ENCODE peak calls at places on chromosomes 7 and 10, in five cellular contexts. V, I, N, S and Q are unnamed samples.

GRCh38 chr10:120942806-120943413 is 91.7 kb downstream of the WDR11 start:
- DNase-seq in N (peak; percentile 57), I (peak; percentile 68), S (peak; percentile 86), V (peak; percentile 78), Q (peak; percentile 79)

GRCh38 chr7:102953421-102953820 is 40.6 kb downstream of the LRRC17 start:
- DNase-seq in V (no peak), I (no peak), S (no peak), N (no peak), Q (no peak)

GRCh38 chr10:116418394-116418793 is 9.3 kb upstream of the PNLIPRP3 start:
- DNase-seq in V (no peak), N (no peak), S (no peak), I (no peak), Q (no peak)

GRCh38 chr10:101001225-101002035 is 1.8 kb downstream of the LZTS2 start:
- DNase-seq in N (peak; percentile 95), S (peak; percentile 97), V (no peak), I (no peak), Q (no peak)

GRCh38 chr7:12851841-12852240 is 164.4 kb downstream of the ARL4A start:
- DNase-seq in N (no peak), I (no peak), V (peak; percentile 19), S (no peak), Q (no peak)

GRCh38 chr7:143381427-143382125 is 431 bp downstream of the ZYX start:
- DNase-seq in V (peak; percentile 50), N (peak; percentile 79), S (peak; percentile 89), I (no peak), Q (peak; percentile 54)

GRCh38 chr10:33376976-33377657 is 42.6 kb upstream of the NRP1 start:
- DNase-seq in I (no peak), S (no peak), N (peak; percentile 85), V (peak; percentile 5), Q (peak; percentile 57)

GRCh38 chr7:17233643-17234397 is 64.6 kb upstream of the AHR start:
- DNase-seq in V (no peak), I (no peak), S (no peak), N (no peak), Q (no peak)

GRCh38 chr7:117072620-117073118 is 119.4 kb downstream of the ST7 start:
- DNase-seq in S (peak; percentile 85), V (no peak), I (no peak), N (peak; percentile 71), Q (no peak)

GRCh38 chr10:76950354-76950753 is 687.3 kb downstream of the KCNMA1 start:
- DNase-seq in N (peak; percentile 4), V (no peak), S (no peak), I (no peak), Q (no peak)

GRCh38 chr10:24873281-24873683 is 79.1 kb downstream of the PRTFDC1 start:
- DNase-seq in S (peak; percentile 65), I (no peak), N (peak; percentile 95), V (peak; percentile 38), Q (peak; percentile 88)

GRCh38 chr10:110411047-110411410 is 86.7 kb upstream of the DUSP5 start:
- DNase-seq in N (peak; percentile 75), I (no peak), V (peak; percentile 67), S (no peak), Q (peak; percentile 69)

GRCh38 chr7:151384776-151385625 is 24.8 kb downstream of the WDR86 start:
- DNase-seq in S (no peak), N (no peak), V (no peak), I (no peak), Q (no peak)

GRCh38 chr7:124536156-124536762 is 229.3 kb downstream of the GPR37 start:
- DNase-seq in N (peak; percentile 59), I (no peak), V (no peak), S (no peak), Q (no peak)

GRCh38 chr7:13778967-13779366 is 210.5 kb downstream of the ETV1 start:
- DNase-seq in I (no peak), S (no peak), N (peak; percentile 35), V (no peak), Q (peak; percentile 59)

GRCh38 chr7:73827568-73828106 is 3.2 kb upstream of the CLDN4 start:
- DNase-seq in V (peak; percentile 69), S (no peak), I (no peak), N (no peak), Q (no peak)
- H3K27ac ChIP-seq in V (peak overlapping the region; percentile 86), S (no peak overlapping the region), I (no peak overlapping the region), N (no peak overlapping the region), Q (peak overlapping the region; percentile 83)

DNA sequence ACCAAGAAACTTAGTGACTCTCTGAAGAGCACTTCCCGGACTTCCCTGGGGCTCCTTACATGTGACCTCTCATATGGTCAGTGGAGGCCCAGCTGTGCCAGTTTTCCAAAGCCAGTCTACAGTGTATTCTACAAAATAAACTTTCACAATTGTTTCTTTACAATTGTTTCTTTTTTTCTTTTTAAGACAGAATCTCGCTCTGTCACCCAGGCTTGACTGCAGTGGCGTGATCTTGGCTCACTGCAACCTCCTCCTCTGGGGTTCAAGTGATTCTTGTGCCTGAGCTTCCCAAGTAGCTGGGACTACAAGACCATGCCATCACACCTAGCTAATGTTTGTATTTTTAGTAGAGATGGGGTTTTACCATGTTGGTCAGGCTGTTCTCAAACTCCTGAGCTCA is 25.9 kb downstream of the CYP17A1 start:
- DNase-seq in S (no peak), N (no peak), V (no peak), I (no peak), Q (no peak)
- H3K27ac ChIP-seq in S (no peak overlapping the region), N (no peak overlapping the region), V (no peak overlapping the region), I (peak overlapping the region; percentile 74), Q (no peak overlapping the region)

GRCh38 chr7:129832701-129833227 is 120.0 kb downstream of the UBE2H start:
- DNase-seq in V (no peak), N (no peak), I (no peak), S (no peak), Q (no peak)

GRCh38 chr7:129832282-129832681 is 120.5 kb downstream of the UBE2H start:
- DNase-seq in S (no peak), I (no peak), V (no peak), N (no peak), Q (no peak)

GRCh38 chr7:129831424-129832058 is 121.2 kb downstream of the UBE2H start:
- DNase-seq in V (peak; percentile 83), N (peak; percentile 95), I (no peak), S (peak; percentile 84), Q (peak; percentile 75)

GRCh38 chr7:129829677-129830631 is 122.8 kb downstream of the UBE2H start:
- DNase-seq in S (peak; percentile 76), I (peak; percentile 83), N (peak; percentile 81), V (peak; percentile 83), Q (peak; percentile 41)

DNA sequence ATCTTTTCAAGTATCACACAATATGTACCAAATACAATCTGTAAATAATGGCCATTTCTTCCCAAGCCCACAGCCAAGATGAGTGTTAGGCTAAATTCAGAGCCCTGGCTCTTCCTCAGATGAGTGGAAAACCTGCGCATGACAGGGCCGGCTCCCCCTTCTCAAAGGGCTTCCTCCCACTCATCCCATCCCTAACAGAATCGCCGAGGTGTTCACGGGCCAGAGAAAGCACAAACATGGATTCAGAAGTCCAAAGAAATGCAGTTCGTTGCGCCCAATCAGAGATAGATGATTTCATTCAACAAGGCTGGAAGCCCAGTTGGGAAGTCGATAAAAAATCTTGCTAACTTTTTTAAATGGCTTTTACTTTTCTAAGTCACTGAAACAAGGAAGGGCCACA is 121.8 kb downstream of the UBE2H start:
- DNase-seq in I (no peak), N (no peak), V (no peak), S (no peak), Q (no peak)
- H3K27ac ChIP-seq in I (no peak overlapping the region), N (peak overlapping the region; percentile 75), V (peak overlapping the region; percentile 88), S (peak overlapping the region; percentile 80), Q (peak overlapping the region; percentile 85)

DNA sequence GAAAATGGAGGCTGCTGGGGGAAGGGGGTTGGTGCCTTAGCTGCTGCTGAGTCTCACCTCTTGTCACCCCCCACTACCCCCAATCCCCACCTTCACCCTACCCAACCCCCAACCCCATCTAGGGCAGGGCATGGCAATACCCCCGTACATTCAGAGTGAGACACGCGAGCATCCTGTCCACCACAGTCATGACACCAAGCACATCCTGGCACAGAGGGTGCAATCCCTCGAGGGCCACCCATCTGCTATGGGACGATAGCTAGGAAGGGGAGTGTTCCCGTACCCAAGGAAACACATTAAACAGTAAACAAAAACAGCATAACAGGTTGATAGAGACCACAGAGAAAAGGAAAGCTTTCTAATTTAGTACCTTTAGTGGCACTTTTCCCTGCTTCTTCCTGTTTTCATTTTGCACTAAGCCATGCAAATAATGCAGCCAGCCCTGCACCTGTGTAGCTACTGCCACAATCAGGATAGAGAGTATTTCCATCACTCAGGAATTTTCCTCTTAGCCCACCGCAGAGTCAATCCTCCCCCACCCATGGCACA is 2.3 kb upstream of the SMKR1 start:
- DNase-seq in I (peak; percentile 19), V (no peak), S (no peak), N (no peak), Q (no peak)
- H3K27ac ChIP-seq in I (no peak overlapping the region), V (no peak overlapping the region), S (no peak overlapping the region), N (no peak overlapping the region), Q (no peak overlapping the region)

GRCh38 chr10:74743401-74743800 is 83.0 kb upstream of the KAT6B start:
- DNase-seq in S (no peak), I (no peak), V (no peak), N (no peak), Q (no peak)

GRCh38 chr10:74738543-74738942 is 87.9 kb upstream of the KAT6B start:
- DNase-seq in V (no peak), N (no peak), S (no peak), I (peak; percentile 25), Q (no peak)

GRCh38 chr10:74738052-74738451 is 88.3 kb upstream of the KAT6B start:
- DNase-seq in V (no peak), S (no peak), N (peak; percentile 3), I (peak; percentile 54), Q (no peak)

GRCh38 chr10:74736029-74736428 is 90.4 kb upstream of the KAT6B start:
- DNase-seq in S (no peak), I (no peak), N (no peak), V (no peak), Q (no peak)

GRCh38 chr10:74738985-74739567 is 87.3 kb upstream of the KAT6B start:
- DNase-seq in I (peak; percentile 85), S (no peak), V (peak; percentile 17), N (peak; percentile 16), Q (no peak)
- H3K27ac ChIP-seq in I (peak overlapping the region; percentile 55), S (no peak overlapping the region), V (no peak overlapping the region), N (no peak overlapping the region), Q (no peak overlapping the region)